ENCODE peak calls at places on chromosomes 3 and 15, in five cellular contexts. F, P, Z, Y and N are unnamed samples.

GRCh38 chr3:70531063-70531657 is 218.7 kb upstream of the MDFIC2 start:
- DNase-seq in Y (peak; percentile 22), F (no peak), Z (no peak), P (no peak), N (peak; percentile 38)

GRCh38 chr15:56248276-56248675 is 4.6 kb upstream of the RFX7 start:
- DNase-seq in Z (no peak), Y (no peak), F (no peak), P (no peak), N (no peak)

GRCh38 chr3:5165698-5166097 is 21.8 kb upstream of the EDEM1 start:
- DNase-seq in F (no peak), Y (no peak), P (no peak), Z (no peak), N (no peak)

GRCh38 chr15:79329186-79329611 is 18.3 kb downstream of the TMED3 start:
- DNase-seq in F (peak; percentile 21), Y (peak; percentile 52), P (no peak), Z (no peak), N (no peak)

GRCh38 chr15:69843927-69844326 is 253.8 kb downstream of the TLE3 start:
- DNase-seq in P (no peak), Z (no peak), F (no peak), Y (no peak), N (no peak)

GRCh38 chr3:839981-840380 is 252.8 kb upstream of the CNTN6 start:
- DNase-seq in Z (no peak), P (no peak), Y (no peak), F (no peak), N (no peak)

GRCh38 chr3:115325539-115325938 is 178.5 kb upstream of the ZBTB20 start:
- DNase-seq in Y (peak; percentile 26), F (peak; percentile 31), P (no peak), Z (peak; percentile 68), N (peak; percentile 90)

GRCh38 chr3:42763023-42763422 is 10.0 kb downstream of the CCDC13 start:
- DNase-seq in Z (no peak), F (no peak), P (no peak), Y (no peak), N (no peak)

GRCh38 chr3:168544097-168544957 is 448.6 kb upstream of the GOLIM4 start:
- DNase-seq in P (no peak), Z (no peak), Y (no peak), F (no peak), N (peak; percentile 61)

GRCh38 chr3:45597166-45597565 is 2.6 kb downstream of the LIMD1 start:
- DNase-seq in P (no peak), Y (peak; percentile 54), F (no peak), Z (no peak), N (no peak)

GRCh38 chr3:196650740-196651311 is 11.3 kb downstream of the NRROS start:
- DNase-seq in F (peak; percentile 82), Y (peak; percentile 96), P (peak; percentile 75), Z (no peak), N (no peak)